ENCODE peak calls at places on chromosomes 3 and 15, in four cellular contexts. Y is stimulated activated CD8-positive, alpha-beta memory T cell treated with anti-CD3 and anti-CD28 coated beads, Interleukin-15, amount 100 ng/mL, for 24 hours; F is RPMI8226; R is dorsolateral prefrontal cortex. H is an unnamed sample.

GRCh38 chr3:66019896-66020295 is 18.8 kb downstream of the MAGI1 start:
- DNase-seq in R (no peak), Y (no peak), F (no peak), H (no peak)

GRCh38 chr3:13145131-13145825 is 72.0 kb upstream of the IQSEC1 start:
- DNase-seq in F (no peak), R (no peak), Y (no peak), H (peak)

GRCh38 chr15:91939432-91939831 is 85.9 kb downstream of the SLCO3A1 start:
- DNase-seq in Y (no peak), F (no peak), R (no peak), H (no peak)

GRCh38 chr3:112390783-112391641 is 58.1 kb downstream of the CD200 start:
- DNase-seq in Y (no peak), R (no peak), F (no peak), H (no peak)

GRCh38 chr3:112675943-112676530 is 35.1 kb upstream of the CCDC80 start:
- DNase-seq in R (no peak), Y (no peak), F (no peak), H (peak)

GRCh38 chr3:77726509-77726908 is 686.6 kb downstream of the ROBO2 start:
- DNase-seq in F (no peak), Y (no peak), R (no peak), H (no peak)

GRCh38 chr15:100721758-100722550 is 119.6 kb downstream of the ASB7 start:
- DNase-seq in F (no peak), R (no peak), Y (no peak), H (no peak)

GRCh38 chr3:54862526-54862925 is 65.3 kb downstream of the LRTM1 start:
- DNase-seq in R (no peak), F (no peak), Y (no peak), H (no peak)

GRCh38 chr15:40878785-40879184 is 4.8 kb upstream of the RHOV start:
- DNase-seq in Y (no peak), F (peak), R (no peak), H (peak)

GRCh38 chr3:127792664-127793292 is 29.5 kb downstream of the MGLL start:
- DNase-seq in Y (no peak), F (no peak), R (peak), H (no peak)

GRCh38 chr3:56790016-56790950 is 11.5 kb downstream of the ARHGEF3 start:
- DNase-seq in Y (no peak), R (no peak), F (no peak), H (no peak)

GRCh38 chr15:32652178-32652577 is 10.7 kb downstream of the SCG5 start:
- DNase-seq in F (no peak), R (no peak), Y (no peak), H (no peak)

GRCh38 chr3:131053021-131053420 is 26.3 kb downstream of the NEK11 start:
- DNase-seq in Y (no peak), F (no peak), R (no peak), H (no peak)

GRCh38 chr3:132394334-132394733 is 23.0 kb upstream of the DNAJC13 start:
- DNase-seq in R (no peak), Y (no peak), F (no peak), H (no peak)

GRCh38 chr3:111582114-111582461 is 13.1 kb downstream of the ZBED2 start:
- DNase-seq in R (no peak), F (no peak), Y (no peak), H (no peak)

GRCh38 chr3:157239082-157239704 is 79.2 kb upstream of the CCNL1 start:
- DNase-seq in Y (peak), F (peak), R (no peak), H (peak)

GRCh38 chr15:29435811-29436210 is 166.2 kb upstream of the NSMCE3 start:
- DNase-seq in F (no peak), R (no peak), Y (no peak), H (no peak)

GRCh38 chr3:194952882-194953281 is 267.2 kb downstream of the FAM43A start:
- DNase-seq in F (no peak), R (no peak), Y (no peak), H (peak)

GRCh38 chr3:189519458-189519857 is 111.7 kb upstream of the TP63 start:
- DNase-seq in Y (no peak), R (no peak), F (no peak), H (no peak)

GRCh38 chr15:57500979-57501576 is 90.6 kb upstream of the MYZAP start:
- DNase-seq in F (no peak), Y (no peak), R (no peak), H (no peak)

GRCh38 chr3:150567328-150567727 is 20.7 kb downstream of the EIF2A start:
- DNase-seq in Y (no peak), R (no peak), F (no peak), H (no peak)

GRCh38 chr15:51243774-51244173 is 94.6 kb downstream of the CYP19A1 start:
- DNase-seq in R (no peak), F (peak), Y (no peak), H (no peak)

GRCh38 chr15:35437157-35437556 is 108.8 kb downstream of the DPH6 start:
- DNase-seq in F (no peak), R (no peak), Y (no peak), H (no peak)

GRCh38 chr3:160196511-160197104 is 28.6 kb upstream of the C3orf80 start:
- DNase-seq in R (no peak), F (no peak), Y (no peak), H (no peak)

GRCh38 chr3:104711435-104711834 is 655.3 kb upstream of the ALCAM start:
- DNase-seq in R (no peak), F (no peak), Y (no peak), H (no peak)

GRCh38 chr3:50370594-50370993 is 11.3 kb upstream of the TMEM115 start:
- DNase-seq in R (no peak), Y (no peak), F (no peak), H (peak)

GRCh38 chr3:141986548-141987107 is 110.2 kb downstream of the ATP1B3 start:
- DNase-seq in F (no peak), R (no peak), Y (no peak), H (no peak)

GRCh38 chr15:46442901-46443590 is 808.2 kb downstream of the SQOR start:
- DNase-seq in Y (no peak), R (no peak), F (no peak), H (no peak)

GRCh38 chr3:115699741-115700140 is 76.4 kb downstream of the GAP43 start:
- DNase-seq in Y (no peak), F (no peak), R (no peak), H (no peak)

GRCh38 chr3:152183473-152183872 is 85.3 kb upstream of the MBNL1 start:
- DNase-seq in R (peak), F (peak), Y (no peak), H (peak)

GRCh38 chr3:35422826-35423601 is 216.3 kb upstream of the ARPP21 start:
- DNase-seq in Y (no peak), R (no peak), F (no peak), H (no peak)

GRCh38 chr3:125585595-125586223 is 9.6 kb downstream of the OSBPL11 start:
- DNase-seq in F (peak), Y (no peak), R (peak), H (peak)

GRCh38 chr3:24846286-24846860 is 351.7 kb upstream of the THRB start:
- DNase-seq in R (no peak), Y (no peak), F (no peak), H (no peak)

GRCh38 chr15:101296418-101297405 is 1.7 kb upstream of the SNRPA1 start:
- DNase-seq in R (no peak), F (no peak), Y (no peak), H (no peak)

GRCh38 chr3:190041333-190042041 is 79.2 kb downstream of the P3H2 start:
- DNase-seq in Y (no peak), F (peak), R (no peak), H (no peak)

GRCh38 chr3:127082066-127082465 is 99.2 kb downstream of the PLXNA1 start:
- DNase-seq in R (no peak), F (peak), Y (no peak), H (no peak)

GRCh38 chr15:77035584-77035983 is 35.3 kb downstream of the TSPAN3 start:
- DNase-seq in Y (no peak), F (no peak), R (no peak), H (no peak)

GRCh38 chr3:150080058-150080730 is 109.5 kb upstream of the PFN2 start:
- DNase-seq in Y (no peak), F (no peak), R (no peak), H (no peak)

GRCh38 chr3:14538451-14539088 is 1.6 kb downstream of the GRIP2 start:
- DNase-seq in Y (no peak), R (no peak), F (no peak), H (no peak)

GRCh38 chr3:136250862-136251460 is 821 bp downstream of the PCCB start:
- DNase-seq in R (peak), Y (no peak), F (peak), H (peak)